ENCODE peak calls at places on chromosomes 12 and 14, in seven cellular contexts. M is IMR-90, I is fibroblast of mammary gland, B is heart left ventricle, D is cardiac muscle cell, J is A549, N is suprapubic skin. G is an unnamed sample.

GRCh38 chr12:113359133-113359938 is 949 bp downstream of the PLBD2 start:
- DNase-seq in M (peak; percentile 14), I (peak; percentile 64), B (peak; percentile 70), D (no peak), J (no peak), N (no peak), G (peak; percentile 70)

GRCh38 chr14:31326111-31326510 is 94.2 kb downstream of the HEATR5A start:
- DNase-seq in M (peak; percentile 39), I (peak; percentile 57), B (no peak), D (no peak), J (no peak), N (no peak), G (no peak)

GRCh38 chr14:94113490-94113889 is 3.0 kb downstream of the IFI27 start:
- DNase-seq in M (peak; percentile 22), I (peak; percentile 49), B (peak; percentile 76), D (peak; percentile 15), J (no peak), N (no peak), G (peak; percentile 63)

GRCh38 chr14:30417121-30417520 is 141.8 kb upstream of the G2E3 start:
- DNase-seq in M (no peak), I (peak; percentile 20), B (no peak), D (no peak), J (no peak), N (no peak), G (no peak)

GRCh38 chr14:100604126-100604501 is 16.9 kb upstream of the BEGAIN start:
- DNase-seq in M (no peak), I (no peak), B (peak; percentile 10), D (no peak), J (no peak), N (no peak), G (no peak)

GRCh38 chr12:24488091-24488596 is 460.8 kb downstream of the BCAT1 start:
- DNase-seq in M (peak; percentile 32), I (peak; percentile 72), B (no peak), D (no peak), J (no peak), N (no peak), G (no peak)

GRCh38 chr12:12331896-12332295 is 18.1 kb downstream of the MANSC1 start:
- DNase-seq in M (no peak), I (no peak), B (no peak), D (no peak), J (no peak), N (no peak), G (no peak)

GRCh38 chr14:31118892-31119291 is 88.7 kb downstream of the HECTD1 start:
- DNase-seq in M (no peak), I (peak; percentile 38), B (no peak), D (no peak), J (no peak), N (no peak), G (no peak)

GRCh38 chr14:93175492-93175891 is 9.2 kb downstream of the MOAP1 start:
- DNase-seq in M (no peak), I (no peak), B (no peak), D (no peak), J (no peak), N (no peak), G (no peak)

GRCh38 chr12:98533723-98534251 is 18.4 kb downstream of the TMPO start:
- DNase-seq in M (peak; percentile 36), I (no peak), B (no peak), D (peak; percentile 17), J (no peak), N (no peak), G (no peak)

GRCh38 chr12:96140110-96140509 is 54.1 kb upstream of the ELK3 start:
- DNase-seq in M (peak; percentile 59), I (peak; percentile 93), B (no peak), D (no peak), J (no peak), N (no peak), G (no peak)

DNA sequence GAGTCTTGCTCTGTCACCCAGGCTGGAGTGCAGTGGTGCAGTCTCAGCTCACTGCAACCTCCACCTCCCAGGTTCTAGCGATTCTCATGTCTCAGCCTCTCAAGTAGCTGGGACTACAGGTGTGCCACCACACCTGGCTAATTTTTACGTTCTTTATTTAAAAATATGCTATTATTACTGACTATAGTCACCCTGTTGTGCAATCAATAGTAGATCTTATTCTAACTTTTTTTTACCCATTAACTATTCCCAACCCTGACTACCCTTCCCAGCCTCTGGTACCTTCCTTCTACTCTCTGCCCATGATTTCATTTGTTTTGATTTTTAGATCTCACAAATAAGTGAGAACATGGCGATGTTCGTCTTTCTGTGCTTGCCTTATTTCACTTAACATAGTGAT is 2.5 kb downstream of the OXA1L start:
- DNase-seq in M (no peak), I (no peak), B (no peak), D (no peak), J (no peak), N (no peak), G (no peak)
- H3K4me3 ChIP-seq in M (no peak overlapping the region), I (no peak overlapping the region), B (no peak overlapping the region), D (no peak overlapping the region), J (no peak overlapping the region), N (no peak overlapping the region), G (no peak overlapping the region)

DNA sequence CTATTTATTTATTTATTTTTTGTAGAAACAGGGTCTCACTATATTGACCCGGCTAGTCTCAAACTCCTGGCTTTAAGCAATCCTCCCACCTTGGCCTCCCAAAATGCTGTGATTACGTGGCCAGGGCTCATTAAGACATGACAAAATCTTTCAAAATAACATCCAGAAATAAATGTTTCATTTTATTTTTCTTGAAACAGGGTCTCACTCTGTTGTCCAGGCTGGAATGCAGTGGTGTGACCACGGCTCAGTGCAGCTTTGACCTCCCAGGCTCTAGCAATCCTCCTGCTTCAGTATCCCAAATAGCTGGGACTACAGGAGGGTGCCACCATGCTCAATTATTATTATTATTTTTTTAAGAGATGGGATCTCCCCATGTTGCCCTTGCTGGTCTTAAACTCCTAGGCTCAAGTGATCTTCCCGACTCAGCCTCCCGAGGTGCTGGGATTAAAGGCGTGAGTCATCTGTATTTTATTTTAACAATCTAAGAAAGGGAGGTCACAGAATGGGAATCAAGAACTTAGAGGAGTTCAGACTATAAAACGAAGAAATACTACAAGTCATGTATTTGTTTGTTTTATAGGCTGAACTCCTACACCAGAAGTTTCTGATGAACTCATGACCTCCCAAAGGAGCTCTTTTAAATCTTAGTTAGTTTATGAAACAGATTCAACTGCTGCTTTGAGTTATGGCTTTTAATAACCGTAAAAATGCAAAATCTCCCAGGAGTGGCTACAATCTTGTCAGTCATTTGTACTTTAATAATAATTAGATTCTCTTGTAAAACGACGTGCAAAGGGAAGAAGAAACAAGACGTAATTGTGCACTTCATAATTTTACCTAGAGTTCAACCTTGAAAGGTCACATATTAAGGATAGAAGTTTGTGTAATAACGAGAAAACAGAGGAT is 2.1 kb upstream of the TMEM263 start:
- DNase-seq in M (peak; percentile 4), I (peak; percentile 50), B (no peak), D (no peak), J (no peak), N (no peak), G (no peak)
- H3K4me3 ChIP-seq in M (no peak overlapping the region), I (peak overlapping the region; percentile 61), B (no peak overlapping the region), D (peak overlapping the region; percentile 2), J (no peak overlapping the region), N (no peak overlapping the region), G (no peak overlapping the region)

GRCh38 chr12:130639759-130640158 is 76.3 kb downstream of the RIMBP2 start:
- DNase-seq in M (no peak), I (no peak), B (no peak), D (no peak), J (no peak), N (no peak), G (no peak)

GRCh38 chr12:130641571-130642184 is 74.4 kb downstream of the RIMBP2 start:
- DNase-seq in M (no peak), I (no peak), B (no peak), D (no peak), J (no peak), N (no peak), G (no peak)

GRCh38 chr12:130644124-130644523 is 72.0 kb downstream of the RIMBP2 start:
- DNase-seq in M (no peak), I (no peak), B (no peak), D (no peak), J (no peak), N (no peak), G (no peak)

GRCh38 chr12:130644566-130644965 is 71.5 kb downstream of the RIMBP2 start:
- DNase-seq in M (no peak), I (no peak), B (no peak), D (no peak), J (no peak), N (no peak), G (no peak)

GRCh38 chr12:130640496-130640895 is 75.6 kb downstream of the RIMBP2 start:
- DNase-seq in M (no peak), I (no peak), B (no peak), D (no peak), J (no peak), N (no peak), G (no peak)
- H3K4me3 ChIP-seq in M (no peak overlapping the region), I (no peak overlapping the region), B (no peak overlapping the region), D (no peak overlapping the region), J (no peak overlapping the region), N (no peak overlapping the region), G (no peak overlapping the region)

GRCh38 chr14:68679746-68680467 is 113.0 kb downstream of the ZFP36L1 start:
- DNase-seq in M (no peak), I (no peak), B (no peak), D (no peak), J (no peak), N (no peak), G (no peak)

GRCh38 chr14:68677476-68677875 is 115.4 kb downstream of the ZFP36L1 start:
- DNase-seq in M (no peak), I (peak; percentile 33), B (no peak), D (no peak), J (no peak), N (no peak), G (no peak)

GRCh38 chr14:68679301-68679700 is 113.6 kb downstream of the ZFP36L1 start:
- DNase-seq in M (no peak), I (no peak), B (no peak), D (no peak), J (no peak), N (no peak), G (no peak)

GRCh38 chr14:68677901-68678300 is 115.0 kb downstream of the ZFP36L1 start:
- DNase-seq in M (no peak), I (no peak), B (no peak), D (no peak), J (no peak), N (no peak), G (no peak)

DNA sequence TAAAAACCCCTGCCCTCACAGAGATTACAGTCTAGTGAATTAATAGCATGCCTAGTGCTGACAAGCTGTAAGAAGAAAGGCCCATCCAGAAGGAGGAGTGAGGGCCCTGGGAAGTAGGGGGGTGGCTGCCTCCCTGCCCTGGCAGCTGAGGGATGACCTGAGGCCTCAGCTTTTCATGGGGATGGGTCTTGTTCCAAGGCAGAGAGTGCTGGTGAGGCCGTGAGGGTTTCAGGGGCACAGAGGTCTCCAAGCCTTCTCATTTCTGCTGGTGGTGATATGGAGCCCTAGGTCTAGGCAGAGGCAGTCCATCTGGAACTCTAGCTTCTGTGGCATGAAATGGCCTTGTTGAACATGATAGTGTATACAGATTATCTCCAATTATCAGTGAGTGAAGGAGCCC is 114.4 kb downstream of the ZFP36L1 start:
- DNase-seq in M (no peak), I (no peak), B (no peak), D (no peak), J (no peak), N (no peak), G (no peak)
- H3K4me3 ChIP-seq in M (no peak overlapping the region), I (no peak overlapping the region), B (no peak overlapping the region), D (no peak overlapping the region), J (no peak overlapping the region), N (no peak overlapping the region), G (no peak overlapping the region)

DNA sequence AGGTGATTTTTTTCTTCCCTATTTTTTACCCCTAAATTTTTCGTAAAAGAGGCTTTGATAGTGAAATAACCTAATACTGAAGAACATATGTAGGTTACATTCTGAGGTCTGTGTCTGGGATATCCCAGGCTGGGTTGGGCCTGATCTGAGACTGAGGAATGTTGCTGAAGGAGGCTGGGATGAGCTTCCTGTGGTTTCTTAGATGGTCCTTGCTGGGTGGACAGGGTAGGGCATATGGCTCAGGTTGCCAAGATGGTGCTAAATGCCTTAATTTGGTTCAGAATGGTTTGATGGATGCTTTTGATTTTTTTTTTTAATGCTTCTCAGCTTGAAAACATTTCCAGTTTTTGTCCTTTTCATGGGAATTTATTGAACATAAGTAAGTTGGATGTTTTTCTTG is 124.6 kb upstream of the PMCH start:
- DNase-seq in M (no peak), I (no peak), B (no peak), D (no peak), J (no peak), N (no peak), G (no peak)
- H3K4me3 ChIP-seq in M (no peak overlapping the region), I (no peak overlapping the region), B (no peak overlapping the region), D (no peak overlapping the region), J (no peak overlapping the region), N (no peak overlapping the region), G (no peak overlapping the region)